ENCODE peak calls at places on chromosomes 6 and 20, in ten cellular contexts. One of them, this sample, is unnamed. For H3K4me1, the result is how much of the 10 kb centered on the place peaks cover.

GRCh38 chr20:1013566-1014340 is 11.6 kb upstream of the RSPO4 start:
- DNase-seq in SK-N-SH: no peak
- DNase-seq in A549: no peak
- DNase-seq in suprapubic skin: no peak
- DNase-seq in tibial nerve: no peak
- DNase-seq in GM12878: no peak
- DNase-seq in stomach: no peak
- DNase-seq in transverse colon: no peak
- DNase-seq in H1: no peak
- DNase-seq in sigmoid colon: no peak
- DNase-seq in this sample: no peak

GRCh38 chr6:41346435-41346834 is 11.0 kb downstream of the NCR2 start:
- DNase-seq in SK-N-SH: no peak
- DNase-seq in GM12878: no peak
- DNase-seq in suprapubic skin: no peak
- DNase-seq in H1: no peak
- DNase-seq in sigmoid colon: no peak
- DNase-seq in A549: no peak
- DNase-seq in tibial nerve: no peak
- DNase-seq in transverse colon: no peak
- DNase-seq in stomach: no peak
- DNase-seq in this sample: no peak

GRCh38 chr20:23880426-23880825 is 878 bp upstream of the CST5 start:
- DNase-seq in H1: no peak
- DNase-seq in tibial nerve: no peak
- DNase-seq in SK-N-SH: no peak
- DNase-seq in suprapubic skin: no peak
- DNase-seq in A549: no peak
- DNase-seq in transverse colon: no peak
- DNase-seq in sigmoid colon: no peak
- DNase-seq in GM12878: no peak
- DNase-seq in stomach: no peak
- DNase-seq in this sample: no peak

GRCh38 chr6:154453329-154453728 is 57.2 kb downstream of the CNKSR3 start:
- DNase-seq in SK-N-SH: no peak
- DNase-seq in sigmoid colon: no peak
- DNase-seq in tibial nerve: no peak
- DNase-seq in transverse colon: no peak
- DNase-seq in stomach: no peak
- DNase-seq in H1: no peak
- DNase-seq in GM12878: no peak
- DNase-seq in suprapubic skin: no peak
- DNase-seq in A549: no peak
- DNase-seq in this sample: no peak

GRCh38 chr20:10217517-10218410 is 866 bp upstream of the SNAP25 start:
- DNase-seq in suprapubic skin: no peak
- DNase-seq in tibial nerve: no peak
- DNase-seq in A549: peak
- DNase-seq in SK-N-SH: peak
- DNase-seq in sigmoid colon: peak
- DNase-seq in stomach: no peak
- DNase-seq in transverse colon: peak
- DNase-seq in GM12878: no peak
- DNase-seq in H1: peak
- DNase-seq in this sample: peak

GRCh38 chr6:72035966-72036365 is 149.6 kb downstream of the RIMS1 start:
- DNase-seq in H1: no peak
- DNase-seq in transverse colon: no peak
- DNase-seq in A549: no peak
- DNase-seq in stomach: no peak
- DNase-seq in sigmoid colon: no peak
- DNase-seq in GM12878: no peak
- DNase-seq in tibial nerve: no peak
- DNase-seq in SK-N-SH: no peak
- DNase-seq in suprapubic skin: no peak
- DNase-seq in this sample: no peak

GRCh38 chr20:37498066-37498702 is 22.9 kb upstream of the NNAT start:
- DNase-seq in sigmoid colon: no peak
- DNase-seq in suprapubic skin: no peak
- DNase-seq in H1: no peak
- DNase-seq in SK-N-SH: no peak
- DNase-seq in transverse colon: no peak
- DNase-seq in GM12878: no peak
- DNase-seq in stomach: no peak
- DNase-seq in tibial nerve: no peak
- DNase-seq in A549: no peak
- DNase-seq in this sample: no peak

GRCh38 chr20:57783196-57783595 is 73.4 kb upstream of the PMEPA1 start:
- DNase-seq in SK-N-SH: no peak
- DNase-seq in stomach: no peak
- DNase-seq in H1: no peak
- DNase-seq in tibial nerve: no peak
- DNase-seq in suprapubic skin: peak
- DNase-seq in sigmoid colon: no peak
- DNase-seq in transverse colon: no peak
- DNase-seq in A549: no peak
- DNase-seq in GM12878: no peak
- DNase-seq in this sample: no peak

GRCh38 chr6:38169826-38170526 is 350.4 kb downstream of the ZFAND3 start:
- DNase-seq in H1: no peak
- DNase-seq in tibial nerve: no peak
- DNase-seq in transverse colon: peak
- DNase-seq in stomach: no peak
- DNase-seq in sigmoid colon: no peak
- DNase-seq in SK-N-SH: no peak
- DNase-seq in suprapubic skin: no peak
- DNase-seq in A549: no peak
- DNase-seq in GM12878: no peak
- DNase-seq in this sample: no peak

GRCh38 chr6:113599444-113599843 is 257.7 kb upstream of the MARCKS start:
- DNase-seq in suprapubic skin: no peak
- DNase-seq in stomach: no peak
- DNase-seq in H1: no peak
- DNase-seq in tibial nerve: no peak
- DNase-seq in sigmoid colon: no peak
- DNase-seq in A549: no peak
- DNase-seq in SK-N-SH: no peak
- DNase-seq in GM12878: no peak
- DNase-seq in transverse colon: no peak
- DNase-seq in this sample: no peak

GRCh38 chr6:113169484-113169883 is 687.7 kb upstream of the MARCKS start:
- DNase-seq in stomach: no peak
- DNase-seq in H1: no peak
- DNase-seq in A549: no peak
- DNase-seq in GM12878: no peak
- DNase-seq in tibial nerve: no peak
- DNase-seq in sigmoid colon: no peak
- DNase-seq in SK-N-SH: no peak
- DNase-seq in transverse colon: no peak
- DNase-seq in suprapubic skin: no peak
- DNase-seq in this sample: no peak

GRCh38 chr6:161284653-161285052 is 10.8 kb upstream of the AGPAT4 start:
- DNase-seq in H1: no peak
- DNase-seq in SK-N-SH: no peak
- DNase-seq in suprapubic skin: no peak
- DNase-seq in GM12878: no peak
- DNase-seq in transverse colon: no peak
- DNase-seq in stomach: no peak
- DNase-seq in sigmoid colon: no peak
- DNase-seq in tibial nerve: no peak
- DNase-seq in A549: no peak
- DNase-seq in this sample: no peak

GRCh38 chr6:3919130-3919628 is 70.0 kb downstream of the FAM50B start:
- DNase-seq in sigmoid colon: no peak
- DNase-seq in suprapubic skin: no peak
- DNase-seq in H1: no peak
- DNase-seq in GM12878: no peak
- DNase-seq in transverse colon: no peak
- DNase-seq in SK-N-SH: no peak
- DNase-seq in A549: peak
- DNase-seq in stomach: no peak
- DNase-seq in tibial nerve: no peak
- DNase-seq in this sample: no peak

GRCh38 chr6:154229796-154230195 is 126.8 kb downstream of the IPCEF1 start:
- DNase-seq in GM12878: no peak
- DNase-seq in stomach: no peak
- DNase-seq in A549: no peak
- DNase-seq in sigmoid colon: no peak
- DNase-seq in H1: no peak
- DNase-seq in SK-N-SH: no peak
- DNase-seq in suprapubic skin: no peak
- DNase-seq in transverse colon: no peak
- DNase-seq in tibial nerve: no peak
- DNase-seq in this sample: no peak

DNA sequence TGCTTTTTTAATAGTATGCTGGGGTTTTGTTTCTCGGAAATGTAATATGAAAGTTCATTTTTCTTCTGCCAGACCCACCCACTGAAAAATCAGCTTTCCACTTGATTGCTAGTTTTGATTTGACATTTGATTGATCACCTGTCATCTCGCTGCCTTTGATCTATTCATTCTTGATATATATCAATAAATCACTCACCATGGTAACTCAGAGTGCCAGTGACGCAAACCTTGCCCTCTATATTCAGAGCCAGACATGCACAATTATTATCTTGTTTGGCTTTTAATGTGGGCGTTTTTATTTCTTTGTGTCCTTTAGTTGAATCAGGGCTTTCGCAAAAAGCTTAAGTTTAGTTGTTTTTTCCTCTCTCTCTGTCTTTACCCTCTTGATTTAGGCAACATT is 2.0 kb downstream of the TSHZ2 start:
- DNase-seq in tibial nerve: no peak
- DNase-seq in suprapubic skin: no peak
- DNase-seq in transverse colon: no peak
- DNase-seq in A549: no peak
- DNase-seq in sigmoid colon: no peak
- DNase-seq in GM12878: peak
- DNase-seq in stomach: no peak
- DNase-seq in SK-N-SH: peak
- DNase-seq in H1: no peak
- DNase-seq in this sample: no peak
- TF ChIP-seq EP300 in tibial nerve: no peak
- TF ChIP-seq EP300 in suprapubic skin: no peak
- TF ChIP-seq EP300 in transverse colon: no peak
- TF ChIP-seq EP300 in A549: no peak
- TF ChIP-seq EP300 in sigmoid colon: no peak
- TF ChIP-seq EP300 in GM12878: peak
- TF ChIP-seq EP300 in stomach: no peak
- TF ChIP-seq EP300 in SK-N-SH: peak
- TF ChIP-seq EP300 in H1: no peak
- TF ChIP-seq EP300 in this sample: no peak

GRCh38 chr20:20452254-20452676 is 84.4 kb downstream of the INSM1 start:
- DNase-seq in GM12878: peak
- DNase-seq in SK-N-SH: no peak
- DNase-seq in stomach: peak
- DNase-seq in tibial nerve: peak
- DNase-seq in suprapubic skin: no peak
- DNase-seq in A549: no peak
- DNase-seq in H1: peak
- DNase-seq in sigmoid colon: no peak
- DNase-seq in transverse colon: peak
- DNase-seq in this sample: peak
- H3K4me1 ChIP-seq in GM12878: under half
- H3K4me1 ChIP-seq in SK-N-SH: under half
- H3K4me1 ChIP-seq in stomach: under half
- H3K4me1 ChIP-seq in tibial nerve: under half
- H3K4me1 ChIP-seq in suprapubic skin: under half
- H3K4me1 ChIP-seq in A549: under half
- H3K4me1 ChIP-seq in H1: under half
- H3K4me1 ChIP-seq in sigmoid colon: under half
- H3K4me1 ChIP-seq in transverse colon: under half
- H3K4me1 ChIP-seq in this sample: under half

DNA sequence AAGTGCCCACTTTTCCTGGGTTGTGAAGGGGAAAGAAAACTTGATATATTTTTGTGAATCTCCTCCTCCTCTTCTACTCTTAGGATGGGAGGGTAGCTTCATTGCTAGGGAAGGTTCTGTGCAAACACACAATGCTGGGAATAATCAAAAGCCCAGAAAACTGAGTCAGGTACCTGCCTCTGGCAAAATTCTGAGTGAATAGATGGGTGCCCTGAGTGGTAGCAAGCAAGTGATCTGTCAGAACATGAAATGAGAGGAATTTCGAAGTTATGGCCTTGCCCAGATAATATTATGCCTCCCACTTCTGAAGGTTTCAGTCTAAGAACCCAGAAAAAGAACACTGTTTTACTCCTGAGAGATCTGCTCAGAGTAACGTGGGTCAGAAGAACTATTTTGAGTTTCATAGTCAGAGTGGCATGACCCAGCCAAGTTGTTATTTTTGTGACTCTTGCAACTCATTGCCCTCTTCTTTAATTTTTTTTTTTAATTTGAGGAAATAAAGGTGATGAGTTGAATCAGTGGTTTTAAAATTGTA is 158.3 kb downstream of the BMP2 start:
- DNase-seq in suprapubic skin: no peak
- DNase-seq in transverse colon: no peak
- DNase-seq in H1: no peak
- DNase-seq in tibial nerve: no peak
- DNase-seq in A549: no peak
- DNase-seq in GM12878: no peak
- DNase-seq in SK-N-SH: no peak
- DNase-seq in sigmoid colon: no peak
- DNase-seq in stomach: no peak
- DNase-seq in this sample: no peak
- H3K4me3 ChIP-seq in suprapubic skin: no peak
- H3K4me3 ChIP-seq in transverse colon: no peak
- H3K4me3 ChIP-seq in H1: no peak
- H3K4me3 ChIP-seq in tibial nerve: no peak
- H3K4me3 ChIP-seq in A549: no peak
- H3K4me3 ChIP-seq in GM12878: no peak
- H3K4me3 ChIP-seq in SK-N-SH: no peak
- H3K4me3 ChIP-seq in sigmoid colon: no peak
- H3K4me3 ChIP-seq in stomach: no peak
- H3K4me3 ChIP-seq in this sample: no peak

GRCh38 chr20:40630723-40631631 is 58.1 kb downstream of the MAFB start:
- DNase-seq in H1: no peak
- DNase-seq in sigmoid colon: no peak
- DNase-seq in suprapubic skin: peak
- DNase-seq in SK-N-SH: no peak
- DNase-seq in transverse colon: no peak
- DNase-seq in stomach: no peak
- DNase-seq in tibial nerve: no peak
- DNase-seq in A549: no peak
- DNase-seq in GM12878: no peak
- DNase-seq in this sample: no peak

GRCh38 chr20:40633123-40633850 is 55.7 kb downstream of the MAFB start:
- DNase-seq in transverse colon: no peak
- DNase-seq in sigmoid colon: no peak
- DNase-seq in GM12878: no peak
- DNase-seq in A549: no peak
- DNase-seq in SK-N-SH: no peak
- DNase-seq in stomach: no peak
- DNase-seq in suprapubic skin: peak
- DNase-seq in tibial nerve: no peak
- DNase-seq in H1: peak
- DNase-seq in this sample: no peak

GRCh38 chr20:40632346-40632976 is 56.6 kb downstream of the MAFB start:
- DNase-seq in stomach: no peak
- DNase-seq in transverse colon: no peak
- DNase-seq in H1: no peak
- DNase-seq in suprapubic skin: peak
- DNase-seq in GM12878: no peak
- DNase-seq in SK-N-SH: no peak
- DNase-seq in sigmoid colon: no peak
- DNase-seq in tibial nerve: no peak
- DNase-seq in A549: no peak
- DNase-seq in this sample: no peak

GRCh38 chr20:40628877-40629276 is 60.2 kb downstream of the MAFB start:
- DNase-seq in sigmoid colon: no peak
- DNase-seq in GM12878: no peak
- DNase-seq in suprapubic skin: peak
- DNase-seq in transverse colon: no peak
- DNase-seq in tibial nerve: no peak
- DNase-seq in SK-N-SH: no peak
- DNase-seq in A549: no peak
- DNase-seq in H1: no peak
- DNase-seq in stomach: no peak
- DNase-seq in this sample: no peak
- TF ChIP-seq EP300 in sigmoid colon: no peak
- TF ChIP-seq EP300 in GM12878: no peak
- TF ChIP-seq EP300 in suprapubic skin: no peak
- TF ChIP-seq EP300 in transverse colon: no peak
- TF ChIP-seq EP300 in tibial nerve: no peak
- TF ChIP-seq EP300 in SK-N-SH: no peak
- TF ChIP-seq EP300 in A549: no peak
- TF ChIP-seq EP300 in H1: no peak
- TF ChIP-seq EP300 in stomach: no peak
- TF ChIP-seq EP300 in this sample: no peak

This sample was measured in ovary.